ENCODE peak calls at places on chromosomes 16 and 17, in seven cellular contexts. E is AG10803, W is SJSA1, T is bronchial epithelial cell, B is kidney, V is mucosa of descending colon, O is breast epithelium. H is an unnamed sample.
A peak's percentile ranks its signal among the peaks of the same experiment; 100 is the strongest.

GRCh38 chr17:67500261-67500660 is 123.2 kb downstream of the PITPNC1 start:
- DNase-seq in T (no peak), B (no peak), E (no peak), O (no peak), W (no peak), V (no peak), H (no peak)

GRCh38 chr17:35052240-35052608 is 11.3 kb downstream of the RFFL start:
- DNase-seq in E (peak; percentile 55), V (no peak), B (no peak), O (no peak), W (no peak), T (no peak), H (no peak)

GRCh38 chr17:58520843-58521430 is 6.5 kb upstream of the MTMR4 start:
- DNase-seq in W (no peak), T (no peak), B (peak; percentile 60), O (no peak), E (peak; percentile 22), V (no peak), H (no peak)

GRCh38 chr17:81365148-81365600 is 30.1 kb upstream of the BAHCC1 start:
- DNase-seq in O (peak; percentile 62), T (peak; percentile 88), E (peak; percentile 47), V (peak; percentile 78), W (no peak), B (peak; percentile 84), H (peak; percentile 92)

GRCh38 chr16:66277311-66278070 is 89.0 kb upstream of the CDH5 start:
- DNase-seq in W (peak; percentile 24), E (no peak), V (no peak), T (peak; percentile 23), B (no peak), O (no peak), H (no peak)

GRCh38 chr16:88763502-88764053 is 21.4 kb downstream of the PIEZO1 start:
- DNase-seq in W (no peak), E (no peak), O (peak; percentile 49), T (no peak), B (no peak), V (no peak), H (no peak)

GRCh38 chr16:31700200-31700529 is 172.5 kb downstream of the AHSP start:
- DNase-seq in V (no peak), B (no peak), O (no peak), W (peak; percentile 66), E (no peak), T (no peak), H (no peak)

GRCh38 chr16:9874233-9874632 is 308.0 kb downstream of the GRIN2A start:
- DNase-seq in B (no peak), E (no peak), W (no peak), V (no peak), T (no peak), O (no peak), H (no peak)

GRCh38 chr16:4535627-4536108 is 2.9 kb downstream of the CDIP1 start:
- DNase-seq in W (no peak), E (no peak), T (no peak), O (no peak), V (no peak), B (no peak), H (no peak)

GRCh38 chr16:75254359-75254837 is 3.0 kb upstream of the BCAR1 start:
- DNase-seq in V (peak; percentile 48), W (peak; percentile 72), B (peak; percentile 73), O (peak; percentile 68), E (peak; percentile 98), T (peak; percentile 78), H (peak; percentile 69)

GRCh38 chr16:425740-426114 is 278 bp downstream of the RAB11FIP3 start:
- DNase-seq in W (no peak), V (no peak), T (no peak), B (no peak), E (no peak), O (no peak), H (no peak)

GRCh38 chr16:15682105-15682570 is 32.1 kb downstream of the NDE1 start:
- DNase-seq in T (peak; percentile 85), O (no peak), W (peak; percentile 72), B (no peak), V (no peak), E (peak; percentile 71), H (no peak)

GRCh38 chr17:35241520-35241919 is 1.4 kb upstream of the SLFN5 start:
- DNase-seq in W (no peak), V (peak; percentile 36), B (no peak), O (no peak), T (no peak), E (no peak), H (no peak)

GRCh38 chr16:2858245-2859025 is 465 bp upstream of the PRSS22 start:
- DNase-seq in T (peak; percentile 68), O (peak; percentile 92), E (no peak), B (peak; percentile 94), W (no peak), V (peak; percentile 88), H (peak; percentile 82)

GRCh38 chr16:83940630-83941378 is 12.2 kb upstream of the OSGIN1 start:
- DNase-seq in T (no peak), B (no peak), W (no peak), E (no peak), O (no peak), V (no peak), H (no peak)

GRCh38 chr17:10482252-10482651 is 12.9 kb upstream of the MYH4 start:
- DNase-seq in O (no peak), V (no peak), W (no peak), T (no peak), E (no peak), B (no peak), H (no peak)
- H3K4me3 ChIP-seq in O (no peak overlapping the region), V (no peak overlapping the region), W (no peak overlapping the region), T (no peak overlapping the region), E (no peak overlapping the region), B (no peak overlapping the region), H (no peak overlapping the region)

DNA sequence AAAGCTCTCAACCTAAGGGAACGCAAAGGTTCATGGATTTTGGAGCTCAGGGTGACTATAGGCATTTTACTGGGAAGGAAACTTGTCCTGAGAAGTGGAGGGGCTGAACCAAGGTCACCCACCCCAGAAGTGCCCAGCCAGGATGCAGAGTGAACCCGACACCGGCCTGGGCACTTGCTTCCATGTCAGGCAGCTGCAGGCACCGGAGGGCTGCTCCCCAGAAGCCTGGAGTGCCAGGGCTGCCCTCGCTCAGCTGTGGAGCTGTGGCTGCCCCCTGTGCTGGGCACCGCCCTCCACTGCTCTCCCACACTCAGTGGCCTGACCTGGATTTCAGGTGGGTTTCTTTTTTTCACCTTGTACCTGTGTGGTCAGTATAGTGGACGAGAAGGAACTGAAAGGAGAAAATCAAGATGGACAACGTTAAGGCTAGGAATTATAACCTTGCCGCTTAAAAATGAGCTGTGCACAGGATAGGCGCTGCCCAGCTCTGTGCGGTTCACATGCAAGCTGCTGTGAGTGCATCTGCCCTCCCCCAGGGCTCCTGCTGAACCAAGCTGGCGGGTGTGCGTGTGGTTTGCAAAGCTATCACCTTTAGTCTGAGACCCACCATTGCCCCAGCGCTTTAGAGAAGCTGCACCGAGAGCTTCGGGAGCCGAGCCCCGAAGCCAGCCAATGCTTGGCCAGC is 2.2 kb downstream of the MAPK8IP3 start:
- DNase-seq in E (no peak), B (no peak), V (no peak), O (no peak), W (no peak), T (no peak), H (no peak)
- H3K4me3 ChIP-seq in E (peak overlapping the region; percentile 97), B (peak overlapping the region; percentile 77), V (no peak overlapping the region), O (no peak overlapping the region), W (peak overlapping the region; percentile 82), T (no peak overlapping the region), H (no peak overlapping the region)

GRCh38 chr16:85137323-85138072 is 25.2 kb upstream of the CIBAR2 start:
- DNase-seq in T (no peak), V (peak; percentile 85), W (peak; percentile 85), O (peak; percentile 89), E (peak; percentile 94), B (peak; percentile 98), H (no peak)
- H3K4me3 ChIP-seq in T (no peak overlapping the region), V (no peak overlapping the region), W (peak overlapping the region; percentile 12), O (peak overlapping the region; percentile 47), E (peak overlapping the region; percentile 51), B (peak overlapping the region; percentile 58), H (no peak overlapping the region)

GRCh38 chr16:85062303-85062702 is 34.7 kb downstream of the KIAA0513 start:
- DNase-seq in E (no peak), T (no peak), B (no peak), V (no peak), W (no peak), O (no peak), H (no peak)
- H3K4me3 ChIP-seq in E (no peak overlapping the region), T (no peak overlapping the region), B (no peak overlapping the region), V (no peak overlapping the region), W (no peak overlapping the region), O (no peak overlapping the region), H (no peak overlapping the region)

GRCh38 chr16:77236063-77236511 is 36.9 kb downstream of the SYCE1L start:
- DNase-seq in W (peak; percentile 82), O (peak; percentile 72), T (peak; percentile 59), E (peak; percentile 73), B (peak; percentile 92), V (peak; percentile 91), H (peak; percentile 78)

GRCh38 chr16:77234611-77235010 is 35.4 kb downstream of the SYCE1L start:
- DNase-seq in O (no peak), B (no peak), E (no peak), T (peak; percentile 25), V (no peak), W (peak; percentile 25), H (no peak)

GRCh38 chr16:77233799-77234502 is 34.7 kb downstream of the SYCE1L start:
- DNase-seq in V (no peak), E (no peak), O (no peak), W (no peak), T (no peak), B (no peak), H (no peak)

GRCh38 chr16:77227745-77228144 is 28.5 kb downstream of the SYCE1L start:
- DNase-seq in V (no peak), T (no peak), E (no peak), O (no peak), W (no peak), B (no peak), H (no peak)

GRCh38 chr16:77231047-77231446 is 31.8 kb downstream of the SYCE1L start:
- DNase-seq in T (no peak), W (no peak), B (no peak), E (no peak), V (no peak), O (no peak), H (no peak)
- H3K4me3 ChIP-seq in T (no peak overlapping the region), W (no peak overlapping the region), B (no peak overlapping the region), E (no peak overlapping the region), V (no peak overlapping the region), O (no peak overlapping the region), H (no peak overlapping the region)

DNA sequence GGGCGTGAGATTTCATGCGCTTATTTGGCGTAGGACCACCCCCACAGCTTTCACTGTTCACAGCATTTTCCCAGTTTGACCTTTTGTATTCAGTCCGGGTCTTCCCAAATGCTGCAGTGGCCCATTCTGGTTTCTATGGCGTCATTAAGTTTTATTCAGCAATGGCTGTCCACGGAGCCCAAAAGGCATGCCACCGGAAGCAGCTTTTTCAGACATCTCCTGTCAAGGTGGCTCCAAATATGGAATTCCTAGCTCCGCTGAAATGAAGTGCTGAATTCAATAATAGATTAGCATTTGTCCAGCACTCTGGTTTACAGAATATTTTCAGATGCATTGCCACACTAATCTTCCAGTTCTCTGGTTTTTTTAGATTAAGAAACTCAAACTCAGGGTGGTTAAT is 90.6 kb upstream of the FBXO47 start:
- DNase-seq in W (no peak), T (no peak), E (no peak), O (no peak), V (no peak), B (no peak), H (no peak)
- H3K4me3 ChIP-seq in W (no peak overlapping the region), T (no peak overlapping the region), E (no peak overlapping the region), O (peak overlapping the region; percentile 61), V (no peak overlapping the region), B (peak overlapping the region; percentile 75), H (peak overlapping the region; percentile 41)